ENCODE peak calls at places on chromosome 21, in ten cellular contexts. V is CD8-positive, alpha-beta T cell; W is right atrium auricular region; S is GM12865; O is epithelial cell of proximal tubule; L is IMR-90; E is cardiac muscle cell; Y is adrenal gland; U is tibial artery; A is coronary artery. T is an unnamed sample.
A peak's percentile ranks its signal among the peaks of the same experiment; 100 is the strongest.

GRCh38 chr21:19322360-19322759 is 918.8 kb upstream of the TMPRSS15 start:
- DNase-seq in S (no peak), Y (no peak), V (no peak), A (no peak), W (no peak), L (no peak), O (no peak), E (peak; percentile 3), U (no peak), T (peak; percentile 6)

GRCh38 chr21:39095681-39096080 is 87.6 kb downstream of the PSMG1 start:
- DNase-seq in V (no peak), L (no peak), Y (no peak), U (peak; percentile 32), W (no peak), E (no peak), A (no peak), O (no peak), S (no peak), T (no peak)

GRCh38 chr21:41627428-41627827 is 119.5 kb upstream of the TMPRSS2 start:
- DNase-seq in V (no peak), A (no peak), O (no peak), E (no peak), Y (no peak), W (no peak), S (no peak), L (peak; percentile 47), U (no peak), T (no peak)

GRCh38 chr21:46080171-46081021 is 17.5 kb upstream of the COL6A2 start:
- DNase-seq in Y (no peak), S (no peak), O (no peak), V (peak; percentile 4), W (peak; percentile 58), L (no peak), U (peak; percentile 88), E (peak; percentile 54), A (peak; percentile 74), T (no peak)

GRCh38 chr21:19607983-19608668 is 1204.5 kb upstream of the TMPRSS15 start:
- DNase-seq in A (no peak), L (no peak), V (no peak), S (no peak), U (no peak), E (no peak), Y (peak; percentile 20), O (no peak), W (no peak), T (peak; percentile 28)

GRCh38 chr21:44845418-44846200 is 27.7 kb upstream of the SUMO3 start:
- DNase-seq in V (peak; percentile 47), L (peak; percentile 24), E (peak; percentile 85), W (peak; percentile 69), O (no peak), A (no peak), U (peak; percentile 79), Y (peak; percentile 57), S (peak; percentile 53), T (peak; percentile 64)

GRCh38 chr21:26954591-26955214 is 12.2 kb downstream of the ADAMTS5 start:
- DNase-seq in U (no peak), L (no peak), O (no peak), W (no peak), S (no peak), Y (no peak), E (no peak), A (no peak), V (no peak), T (no peak)

GRCh38 chr21:46604975-46605758 is at the start of gene S100B:
- DNase-seq in A (no peak), L (no peak), S (no peak), U (no peak), W (no peak), Y (no peak), O (no peak), V (no peak), E (no peak), T (no peak)

GRCh38 chr21:43603230-43603626 is 56.1 kb downstream of the HSF2BP start:
- DNase-seq in Y (no peak), S (no peak), O (no peak), W (no peak), L (no peak), E (no peak), V (no peak), A (no peak), U (peak; percentile 73), T (no peak)

GRCh38 chr21:45865106-45865835 is 116.3 kb upstream of the COL6A1 start:
- DNase-seq in A (peak; percentile 26), Y (no peak), W (no peak), V (no peak), U (no peak), L (peak; percentile 92), O (no peak), S (no peak), E (peak; percentile 91), T (peak; percentile 88)

GRCh38 chr21:41895643-41896493 is 16.7 kb upstream of the PRDM15 start:
- DNase-seq in Y (no peak), E (peak; percentile 11), V (peak; percentile 66), U (no peak), O (no peak), S (peak; percentile 48), L (peak; percentile 18), W (no peak), A (no peak), T (no peak)

GRCh38 chr21:45945868-45946210 is 35.7 kb upstream of the COL6A1 start:
- DNase-seq in Y (no peak), V (no peak), L (no peak), O (no peak), S (no peak), A (no peak), W (no peak), E (no peak), U (no peak), T (no peak)

GRCh38 chr21:14956826-14957225 is 108.0 kb downstream of the NRIP1 start:
- DNase-seq in W (no peak), O (no peak), E (peak; percentile 76), S (no peak), Y (no peak), A (no peak), L (peak; percentile 85), U (no peak), V (no peak), T (peak; percentile 79)

GRCh38 chr21:36773995-36774394 is 75.1 kb downstream of the SIM2 start:
- DNase-seq in O (no peak), E (no peak), V (no peak), S (no peak), Y (no peak), L (no peak), U (no peak), A (peak; percentile 64), W (no peak), T (no peak)

GRCh38 chr21:32525282-32525681 is 60.0 kb downstream of the TCP10L start:
- DNase-seq in U (no peak), L (no peak), S (no peak), O (no peak), A (no peak), V (no peak), E (no peak), W (no peak), Y (no peak), T (no peak)
- TF ChIP-seq CTCF in U (no peak), L (no peak), S (no peak), O (no peak), A (no peak), V (no peak), E (no peak), W (no peak), Y (no peak), T (no peak)

GRCh38 chr21:33403786-33404571 is 766 bp downstream of the IFNGR2 start:
- DNase-seq in E (peak; percentile 60), U (peak; percentile 80), V (no peak), Y (peak; percentile 72), L (peak; percentile 49), O (no peak), S (peak; percentile 74), W (peak; percentile 78), A (peak; percentile 85), T (peak; percentile 51)
- TF ChIP-seq CTCF in E (no peak), U (no peak), V (no peak), Y (peak; percentile 3), L (no peak), O (no peak), S (no peak), W (no peak), A (no peak), T (no peak)

DNA sequence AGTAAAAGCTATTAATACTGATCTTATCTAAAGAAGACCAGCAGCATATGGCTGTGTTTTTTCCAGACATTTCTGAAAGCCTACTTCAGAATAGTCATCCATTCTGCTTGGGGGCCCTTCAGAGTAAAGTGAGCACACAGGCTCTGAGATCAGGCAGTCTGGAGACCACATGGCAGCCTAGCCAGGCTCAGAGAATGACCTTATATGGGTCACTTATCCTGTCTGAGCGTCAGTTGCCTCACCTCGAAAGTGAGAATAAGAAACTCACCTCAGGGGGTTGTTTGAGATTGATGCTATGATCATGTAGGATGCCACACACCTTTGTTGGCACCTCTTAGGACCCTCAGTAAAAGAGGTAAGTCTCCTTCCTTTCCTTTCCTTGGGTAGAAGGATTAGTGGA is 270.4 kb downstream of the GRIK1 start:
- DNase-seq in O (no peak), L (no peak), E (no peak), Y (no peak), W (no peak), U (no peak), V (no peak), A (no peak), S (peak; percentile 53), T (no peak)
- TF ChIP-seq CTCF in O (no peak), L (no peak), E (no peak), Y (no peak), W (no peak), U (no peak), V (no peak), A (no peak), S (no peak), T (no peak)

GRCh38 chr21:24042687-24043086 is 1564.6 kb downstream of the MRPL39 start:
- DNase-seq in E (no peak), V (no peak), O (no peak), U (no peak), S (no peak), A (no peak), L (no peak), Y (no peak), W (no peak), T (no peak)

GRCh38 chr21:24046816-24047443 is 1560.4 kb downstream of the MRPL39 start:
- DNase-seq in Y (no peak), W (no peak), A (no peak), L (no peak), V (no peak), U (no peak), E (no peak), O (no peak), S (no peak), T (no peak)

GRCh38 chr21:24050233-24050632 is 1557.0 kb downstream of the MRPL39 start:
- DNase-seq in L (no peak), E (no peak), S (no peak), U (no peak), V (no peak), W (no peak), O (no peak), Y (no peak), A (no peak), T (no peak)

GRCh38 chr21:24045373-24045772 is 1561.9 kb downstream of the MRPL39 start:
- DNase-seq in W (no peak), L (no peak), O (no peak), A (no peak), V (no peak), U (no peak), E (no peak), Y (no peak), S (no peak), T (no peak)

DNA sequence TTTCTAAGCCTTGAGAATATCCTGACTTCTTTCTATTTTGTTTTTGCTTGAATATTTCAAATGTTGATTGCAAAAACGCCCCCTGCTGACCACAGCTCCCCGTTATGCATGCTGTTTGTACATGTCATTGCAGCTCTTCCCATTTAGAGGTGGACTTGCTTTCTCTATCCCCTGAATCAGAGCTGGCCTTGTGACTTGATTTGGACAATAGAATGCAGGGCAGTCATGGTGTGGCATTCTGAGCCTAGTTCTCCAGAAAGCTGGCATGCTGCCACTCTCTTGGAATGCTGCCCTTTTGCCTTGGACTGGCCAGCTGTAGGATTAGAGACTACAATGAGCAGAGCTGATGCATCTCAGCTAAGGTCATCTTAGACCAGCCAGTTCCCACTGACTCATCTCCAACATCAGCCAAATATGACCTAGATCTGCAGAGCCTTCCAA is 1561.5 kb downstream of the MRPL39 start:
- DNase-seq in E (peak; percentile 89), O (peak; percentile 87), L (peak; percentile 99), A (peak; percentile 74), Y (peak; percentile 97), W (peak; percentile 77), V (peak; percentile 14), S (peak; percentile 28), U (peak; percentile 73), T (peak; percentile 99)
- TF ChIP-seq CTCF in E (peak; percentile 48), O (peak; percentile 56), L (peak; percentile 57), A (no peak), Y (peak; percentile 36), W (no peak), V (no peak), S (peak; percentile 13), U (no peak), T (peak; percentile 63)

T was measured in fibroblast of pulmonary artery.